ENCODE peak calls at places on chromosomes 6 and 20, in six cellular contexts. K is ovary, A is heart right ventricle, N is sigmoid colon, X is AG09319, S is GM12865. J is an unnamed sample.

GRCh38 chr6:113039013-113039412 is 691.9 kb downstream of the RFPL4B start:
- DNase-seq in K (no peak), A (no peak), N (no peak), X (no peak), S (no peak), J (no peak)

GRCh38 chr20:62822239-62822787 is 5.5 kb downstream of the COL9A3 start:
- DNase-seq in K (no peak), A (no peak), N (no peak), X (no peak), S (no peak), J (no peak)

GRCh38 chr20:37362821-37363220 is 16.9 kb downstream of the SRC start:
- DNase-seq in K (no peak), A (no peak), N (peak; percentile 54), X (no peak), S (no peak), J (no peak)

GRCh38 chr6:43669050-43669921 is 18.3 kb downstream of the MRPS18A start:
- DNase-seq in K (peak; percentile 56), A (peak; percentile 77), N (peak; percentile 86), X (peak; percentile 14), S (no peak), J (peak; percentile 87)

GRCh38 chr6:5747379-5747778 is 259.3 kb downstream of the NRN1 start:
- DNase-seq in K (no peak), A (no peak), N (no peak), X (no peak), S (no peak), J (no peak)

GRCh38 chr6:43391448-43392031 is 22.1 kb upstream of the ZNF318 start:
- DNase-seq in K (no peak), A (no peak), N (no peak), X (no peak), S (no peak), J (no peak)

GRCh38 chr6:130848945-130849344 is 21.7 kb downstream of the SMLR1 start:
- DNase-seq in K (no peak), A (no peak), N (no peak), X (no peak), S (peak; percentile 42), J (no peak)

GRCh38 chr6:66189915-66190314 is 482.9 kb upstream of the EYS start:
- DNase-seq in K (no peak), A (no peak), N (no peak), X (no peak), S (no peak), J (no peak)

GRCh38 chr20:60950547-60950946 is 301.5 kb upstream of the CDH4 start:
- DNase-seq in K (no peak), A (no peak), N (no peak), X (no peak), S (no peak), J (no peak)

GRCh38 chr20:54207053-54207742 is 689 bp upstream of the PFDN4 start:
- DNase-seq in K (no peak), A (no peak), N (no peak), X (no peak), S (no peak), J (no peak)

GRCh38 chr6:73854998-73855718 is 159.2 kb downstream of the CD109 start:
- DNase-seq in K (no peak), A (no peak), N (no peak), X (peak; percentile 49), S (peak; percentile 72), J (no peak)

GRCh38 chr20:3890999-3891929 is 2.1 kb downstream of the PANK2 start:
- DNase-seq in K (no peak), A (no peak), N (peak; percentile 48), X (no peak), S (peak; percentile 23), J (no peak)

GRCh38 chr6:166512567-166512966 is 73.9 kb downstream of the RAMACL start:
- DNase-seq in K (no peak), A (no peak), N (no peak), X (no peak), S (peak; percentile 49), J (no peak)

GRCh38 chr6:169898788-169899480 is 147.5 kb downstream of the ERMARD start:
- DNase-seq in K (no peak), A (no peak), N (peak; percentile 61), X (no peak), S (no peak), J (no peak)

GRCh38 chr6:148324297-148325007 is 18.2 kb upstream of the SASH1 start:
- DNase-seq in K (no peak), A (no peak), N (no peak), X (no peak), S (no peak), J (no peak)

GRCh38 chr20:58634818-58635665 is 16.0 kb upstream of the STX16 start:
- DNase-seq in K (no peak), A (no peak), N (peak; percentile 66), X (no peak), S (no peak), J (no peak)

GRCh38 chr6:130900913-130901312 is 73.7 kb downstream of the SMLR1 start:
- DNase-seq in K (no peak), A (peak; percentile 63), N (no peak), X (no peak), S (no peak), J (no peak)

GRCh38 chr6:156781882-156782631 is 4.9 kb downstream of the ARID1B start:
- DNase-seq in K (no peak), A (no peak), N (no peak), X (no peak), S (no peak), J (no peak)

GRCh38 chr6:151350442-151351145 is 40.8 kb downstream of the ZBTB2 start:
- DNase-seq in K (no peak), A (no peak), N (no peak), X (no peak), S (no peak), J (no peak)

GRCh38 chr6:77178821-77179220 is 284.5 kb downstream of the HTR1B start:
- DNase-seq in K (no peak), A (no peak), N (no peak), X (no peak), S (no peak), J (no peak)

GRCh38 chr6:77172578-77172977 is 290.7 kb downstream of the HTR1B start:
- DNase-seq in K (no peak), A (no peak), N (no peak), X (no peak), S (no peak), J (no peak)

GRCh38 chr6:77177470-77177869 is 285.8 kb downstream of the HTR1B start:
- DNase-seq in K (no peak), A (no peak), N (no peak), X (no peak), S (no peak), J (no peak)

DNA sequence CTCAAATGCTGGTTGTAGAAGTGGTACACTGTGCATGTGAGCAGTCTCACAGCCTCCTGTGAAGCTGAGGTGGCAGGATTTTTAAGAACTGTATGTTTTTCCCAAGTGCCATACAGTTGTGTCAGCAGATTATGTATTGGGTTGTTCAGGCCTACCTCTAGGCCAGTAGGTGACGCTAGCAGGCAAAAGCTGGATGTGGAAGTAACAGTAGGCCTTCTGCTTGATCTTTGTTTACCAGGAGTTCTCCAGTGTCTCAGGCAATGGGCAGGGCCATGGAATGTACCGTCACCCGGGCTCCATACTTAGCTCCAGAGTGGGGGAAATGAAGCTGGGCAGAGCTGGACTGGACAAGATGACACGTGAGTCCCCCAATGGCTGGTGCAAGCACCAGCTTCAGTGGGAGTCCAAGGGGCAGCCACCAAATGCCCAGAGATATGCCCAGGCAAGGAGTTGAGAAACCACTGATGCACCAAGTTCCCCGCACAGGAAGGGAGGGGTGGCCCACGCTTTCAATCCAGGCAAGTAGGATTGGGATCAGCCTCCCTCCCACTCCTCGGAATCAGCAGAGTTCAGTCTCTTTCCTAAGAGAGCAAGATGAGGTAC is 289.7 kb downstream of the HTR1B start:
- DNase-seq in K (no peak), A (no peak), N (no peak), X (no peak), S (no peak), J (no peak)
- TF ChIP-seq CTCF in K (no peak), A (no peak), N (no peak), X (no peak), S (peak; percentile 19), J (no peak)

GRCh38 chr6:63814459-63814858 is 178.9 kb downstream of the PHF3 start:
- DNase-seq in K (no peak), A (no peak), N (no peak), X (no peak), S (no peak), J (no peak)
- TF ChIP-seq CTCF in K (no peak), A (no peak), N (no peak), X (no peak), S (no peak), J (no peak)

GRCh38 chr20:623704-624103 is 13.6 kb upstream of the TCF15 start:
- DNase-seq in K (no peak), A (no peak), N (no peak), X (no peak), S (no peak), J (no peak)

GRCh38 chr20:622161-622560 is 12.1 kb upstream of the TCF15 start:
- DNase-seq in K (no peak), A (no peak), N (no peak), X (no peak), S (no peak), J (no peak)

GRCh38 chr20:625360-625932 is 15.3 kb upstream of the TCF15 start:
- DNase-seq in K (no peak), A (no peak), N (no peak), X (no peak), S (no peak), J (no peak)

GRCh38 chr20:621115-621756 is 11.1 kb upstream of the TCF15 start:
- DNase-seq in K (no peak), A (no peak), N (no peak), X (no peak), S (no peak), J (no peak)

DNA sequence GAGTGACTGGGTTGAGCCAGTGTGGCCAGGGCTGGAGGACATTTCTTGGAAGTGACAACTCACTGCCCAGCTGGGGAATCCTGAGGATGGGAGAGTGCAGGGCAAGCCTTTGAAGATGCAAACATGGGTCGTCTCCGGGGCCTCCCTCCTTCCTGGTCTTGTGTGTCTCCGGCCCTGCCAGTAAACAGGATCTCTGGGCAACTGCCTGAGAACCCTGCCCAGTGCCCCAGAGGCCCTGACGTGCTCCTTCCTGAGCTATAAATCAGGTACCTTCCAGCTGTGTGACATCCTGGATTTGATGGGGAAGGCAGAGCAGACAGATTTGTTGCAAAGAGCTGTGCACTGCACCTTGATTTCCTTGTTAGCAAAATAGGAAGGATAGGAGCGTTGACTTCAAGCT is 12.9 kb upstream of the TCF15 start:
- DNase-seq in K (no peak), A (no peak), N (no peak), X (no peak), S (no peak), J (no peak)
- TF ChIP-seq CTCF in K (no peak), A (no peak), N (no peak), X (no peak), S (no peak), J (no peak)

GRCh38 chr6:1088441-1089001 is 223.4 kb upstream of the FOXQ1 start:
- DNase-seq in K (no peak), A (no peak), N (no peak), X (no peak), S (no peak), J (no peak)

GRCh38 chr6:1087112-1087843 is 224.6 kb upstream of the FOXQ1 start:
- DNase-seq in K (no peak), A (no peak), N (no peak), X (no peak), S (no peak), J (no peak)

GRCh38 chr6:1086446-1086845 is 225.5 kb upstream of the FOXQ1 start:
- DNase-seq in K (no peak), A (no peak), N (no peak), X (no peak), S (no peak), J (no peak)

GRCh38 chr6:1091905-1092304 is 220.0 kb upstream of the FOXQ1 start:
- DNase-seq in K (no peak), A (no peak), N (no peak), X (no peak), S (no peak), J (no peak)

GRCh38 chr6:1089860-1090259 is 222.0 kb upstream of the FOXQ1 start:
- DNase-seq in K (no peak), A (no peak), N (no peak), X (no peak), S (no peak), J (no peak)
- TF ChIP-seq CTCF in K (no peak), A (no peak), N (no peak), X (no peak), S (no peak), J (no peak)